ENCODE peak calls at places on chromosomes 11 and 22, in seven cellular contexts. P, H, N, O, F, B and K are unnamed samples.

GRCh38 chr11:30322826-30323710 is at the start of gene ARL14EP:
- DNase-seq in B (peak; percentile 79), N (peak; percentile 96), P (peak; percentile 91), H (peak; percentile 98), O (peak; percentile 90), F (peak; percentile 84), K (peak; percentile 83)

GRCh38 chr11:9642894-9643293 is 21.0 kb upstream of the SWAP70 start:
- DNase-seq in B (no peak), H (no peak), P (no peak), O (no peak), F (no peak), N (no peak), K (no peak)

GRCh38 chr22:33007485-33007884 is 50.7 kb downstream of the SYN3 start:
- DNase-seq in N (no peak), H (no peak), B (no peak), F (no peak), P (no peak), O (no peak), K (no peak)

GRCh38 chr11:100328626-100329340 is 358.3 kb upstream of the ARHGAP42 start:
- DNase-seq in P (no peak), N (no peak), F (no peak), B (peak; percentile 48), H (no peak), O (peak; percentile 52), K (no peak)

GRCh38 chr11:71486320-71486719 is 33.3 kb downstream of the NADSYN1 start:
- DNase-seq in F (no peak), O (no peak), B (no peak), P (peak; percentile 4), N (no peak), H (peak; percentile 4), K (no peak)

GRCh38 chr22:36466258-36466657 is 15.2 kb downstream of the TXN2 start:
- DNase-seq in P (no peak), B (no peak), F (no peak), O (no peak), H (no peak), N (no peak), K (no peak)

GRCh38 chr22:46894081-46894671 is 131.7 kb downstream of the TBC1D22A start:
- DNase-seq in P (no peak), O (no peak), F (no peak), B (no peak), N (no peak), H (no peak), K (no peak)

GRCh38 chr11:32991898-32992297 is 23.8 kb upstream of the DEPDC7 start:
- DNase-seq in P (no peak), O (no peak), H (no peak), F (no peak), B (no peak), N (no peak), K (no peak)

GRCh38 chr22:22578702-22579424 is 19.8 kb upstream of the PRAME start:
- DNase-seq in H (no peak), N (peak; percentile 17), F (no peak), P (no peak), O (no peak), B (peak; percentile 25), K (no peak)

GRCh38 chr11:33613404-33613803 is 87.2 kb downstream of the C11orf91 start:
- DNase-seq in N (no peak), P (no peak), F (no peak), B (no peak), H (no peak), O (no peak), K (no peak)

GRCh38 chr22:23686416-23687024 is 4.3 kb upstream of the RGL4 start:
- DNase-seq in O (no peak), F (no peak), H (no peak), P (peak; percentile 23), N (no peak), B (no peak), K (no peak)

GRCh38 chr11:93100211-93100610 is 97.6 kb downstream of the SLC36A4 start:
- DNase-seq in O (no peak), H (no peak), B (no peak), N (no peak), F (no peak), P (no peak), K (no peak)

GRCh38 chr11:61151545-61152252 is 9.5 kb downstream of the VPS37C start:
- DNase-seq in H (peak; percentile 4), B (no peak), F (no peak), N (no peak), P (peak; percentile 20), O (no peak), K (no peak)

GRCh38 chr11:127818625-127819024 is 768.7 kb downstream of the ETS1 start:
- DNase-seq in H (no peak), O (no peak), F (no peak), P (no peak), B (no peak), N (no peak), K (no peak)

GRCh38 chr11:29641201-29641600 is 375.6 kb downstream of the KCNA4 start:
- DNase-seq in P (no peak), F (no peak), H (no peak), N (peak; percentile 67), O (no peak), B (peak; percentile 33), K (no peak)

GRCh38 chr22:37604875-37605274 is 3.8 kb upstream of the GGA1 start:
- DNase-seq in O (no peak), H (peak; percentile 85), B (no peak), N (no peak), F (peak; percentile 66), P (no peak), K (peak; percentile 44)

GRCh38 chr11:63599211-63600122 is 14.8 kb downstream of the PLAAT3 start:
- DNase-seq in H (no peak), F (no peak), N (peak; percentile 47), O (peak; percentile 80), B (peak; percentile 67), P (no peak), K (no peak)

GRCh38 chr22:19962246-19962908 is 20.8 kb upstream of the TXNRD2 start:
- DNase-seq in H (peak; percentile 80), B (peak; percentile 71), F (peak; percentile 55), O (peak; percentile 61), P (peak; percentile 83), N (peak; percentile 43), K (no peak)

GRCh38 chr11:75239551-75240290 is 853 bp upstream of the TPBGL start:
- DNase-seq in O (no peak), F (no peak), B (no peak), H (no peak), N (no peak), P (peak; percentile 37), K (no peak)

GRCh38 chr11:2579315-2580060 is 120.3 kb downstream of the KCNQ1OT1 start:
- DNase-seq in F (no peak), B (no peak), O (no peak), N (no peak), H (peak; percentile 63), P (peak; percentile 52), K (no peak)

GRCh38 chr11:113248702-113249490 is 65.5 kb upstream of the TTC12 start:
- DNase-seq in O (no peak), F (no peak), P (no peak), N (no peak), B (no peak), H (no peak), K (no peak)

GRCh38 chr11:65311197-65311631 is 3.5 kb upstream of the CDC42EP2 start:
- DNase-seq in F (no peak), B (peak; percentile 36), H (no peak), O (peak; percentile 89), P (no peak), N (no peak), K (no peak)

GRCh38 chr22:41770715-41771452 is 29.6 kb upstream of the CCDC134 start:
- DNase-seq in H (no peak), F (no peak), B (peak; percentile 8), N (peak; percentile 40), P (no peak), O (no peak), K (no peak)

GRCh38 chr11:115981814-115982471 is 477.7 kb upstream of the CADM1 start:
- DNase-seq in B (no peak), H (no peak), F (no peak), O (no peak), P (no peak), N (no peak), K (no peak)

GRCh38 chr22:29211066-29211841 is 5.6 kb downstream of the EMID1 start:
- DNase-seq in N (no peak), P (no peak), H (no peak), B (no peak), F (no peak), O (no peak), K (no peak)

GRCh38 chr22:45009881-45010531 is at the start of gene PHF21B:
- DNase-seq in O (peak; percentile 45), P (peak; percentile 73), H (no peak), N (no peak), F (no peak), B (peak; percentile 19), K (no peak)

GRCh38 chr11:131991606-131992005 is 621.2 kb downstream of the NTM start:
- DNase-seq in O (no peak), B (no peak), H (no peak), F (no peak), P (no peak), N (no peak), K (no peak)

GRCh38 chr22:22062306-22062793 is 79.8 kb upstream of the TOP3B start:
- DNase-seq in B (no peak), O (no peak), F (no peak), H (no peak), P (no peak), N (no peak), K (no peak)

GRCh38 chr11:4647795-4648194 is 4.0 kb downstream of the OR51E1 start:
- DNase-seq in F (no peak), H (no peak), N (no peak), B (no peak), O (no peak), P (no peak), K (no peak)

GRCh38 chr22:17336061-17336460 is 33.2 kb upstream of the CECR2 start:
- DNase-seq in O (no peak), N (no peak), F (no peak), P (no peak), H (no peak), B (no peak), K (no peak)